ENCODE peak calls at places on chromosomes 3 and 15, in five cellular contexts. One of them, this sample, is unnamed. For H3K4me1 and H3K36me3, the result is how much of the 10 kb centered on the place peaks cover.

GRCh38 chr3:355622-356021 is 159.1 kb downstream of the CHL1 start:
- DNase-seq in cardiac muscle cell: no peak
- DNase-seq in tibial artery: no peak
- DNase-seq in suprapubic skin: no peak
- DNase-seq in MM.1S: no peak
- DNase-seq in this sample: no peak

GRCh38 chr15:22866066-22866465 is 27.6 kb downstream of the NIPA2 start:
- DNase-seq in suprapubic skin: no peak
- DNase-seq in tibial artery: no peak
- DNase-seq in MM.1S: no peak
- DNase-seq in cardiac muscle cell: no peak
- DNase-seq in this sample: no peak

GRCh38 chr15:89101302-89102191 is 13.3 kb downstream of the ABHD2 start:
- DNase-seq in MM.1S: no peak
- DNase-seq in suprapubic skin: no peak
- DNase-seq in cardiac muscle cell: peak
- DNase-seq in tibial artery: peak
- DNase-seq in this sample: peak

GRCh38 chr15:49270541-49271421 is 100.7 kb downstream of the GALK2 start:
- DNase-seq in MM.1S: no peak
- DNase-seq in tibial artery: peak
- DNase-seq in suprapubic skin: no peak
- DNase-seq in cardiac muscle cell: no peak
- DNase-seq in this sample: no peak

GRCh38 chr3:108183971-108184370 is 38.3 kb downstream of the IFT57 start:
- DNase-seq in suprapubic skin: no peak
- DNase-seq in tibial artery: no peak
- DNase-seq in cardiac muscle cell: no peak
- DNase-seq in MM.1S: no peak
- DNase-seq in this sample: no peak

GRCh38 chr15:20272422-20273184 is 269.0 kb downstream of the GOLGA6L6 start:
- DNase-seq in MM.1S: no peak
- DNase-seq in suprapubic skin: no peak
- DNase-seq in tibial artery: no peak
- DNase-seq in cardiac muscle cell: no peak
- DNase-seq in this sample: no peak

GRCh38 chr3:147661916-147662315 is 252.8 kb downstream of the ZIC1 start:
- DNase-seq in cardiac muscle cell: no peak
- DNase-seq in tibial artery: no peak
- DNase-seq in suprapubic skin: no peak
- DNase-seq in MM.1S: no peak
- DNase-seq in this sample: no peak

GRCh38 chr3:69602112-69602511 is 137.2 kb upstream of the MITF start:
- DNase-seq in tibial artery: no peak
- DNase-seq in MM.1S: no peak
- DNase-seq in cardiac muscle cell: no peak
- DNase-seq in suprapubic skin: no peak
- DNase-seq in this sample: no peak

GRCh38 chr3:128497305-128498126 is 4.5 kb upstream of the GATA2 start:
- DNase-seq in suprapubic skin: peak
- DNase-seq in tibial artery: peak
- DNase-seq in cardiac muscle cell: peak
- DNase-seq in MM.1S: peak
- DNase-seq in this sample: no peak

GRCh38 chr3:172152294-172152649 is 112.9 kb downstream of the FNDC3B start:
- DNase-seq in cardiac muscle cell: no peak
- DNase-seq in tibial artery: no peak
- DNase-seq in MM.1S: no peak
- DNase-seq in suprapubic skin: no peak
- DNase-seq in this sample: no peak

GRCh38 chr15:26888761-26889160 is 21.9 kb downstream of the GABRA5 start:
- DNase-seq in tibial artery: no peak
- DNase-seq in cardiac muscle cell: no peak
- DNase-seq in suprapubic skin: no peak
- DNase-seq in MM.1S: no peak
- DNase-seq in this sample: no peak

GRCh38 chr3:26596325-26596724 is 26.2 kb upstream of the LRRC3B start:
- DNase-seq in tibial artery: no peak
- DNase-seq in suprapubic skin: no peak
- DNase-seq in MM.1S: no peak
- DNase-seq in cardiac muscle cell: no peak
- DNase-seq in this sample: no peak

GRCh38 chr3:192947421-192947820 is 29.8 kb upstream of the MB21D2 start:
- DNase-seq in MM.1S: no peak
- DNase-seq in tibial artery: no peak
- DNase-seq in cardiac muscle cell: no peak
- DNase-seq in suprapubic skin: no peak
- DNase-seq in this sample: no peak

GRCh38 chr3:10733297-10733696 is 82.7 kb upstream of the SLC6A11 start:
- DNase-seq in tibial artery: no peak
- DNase-seq in cardiac muscle cell: no peak
- DNase-seq in suprapubic skin: no peak
- DNase-seq in MM.1S: no peak
- DNase-seq in this sample: no peak

GRCh38 chr15:39310633-39311032 is 270.2 kb upstream of the THBS1 start:
- DNase-seq in MM.1S: no peak
- DNase-seq in suprapubic skin: no peak
- DNase-seq in tibial artery: no peak
- DNase-seq in cardiac muscle cell: no peak
- DNase-seq in this sample: no peak

GRCh38 chr15:69450968-69451695 is 1.5 kb upstream of the RPLP1 start:
- DNase-seq in cardiac muscle cell: no peak
- DNase-seq in MM.1S: peak
- DNase-seq in tibial artery: no peak
- DNase-seq in suprapubic skin: no peak
- DNase-seq in this sample: no peak

GRCh38 chr15:50945725-50946124 is 37.2 kb downstream of the AP4E1 start:
- DNase-seq in tibial artery: no peak
- DNase-seq in cardiac muscle cell: no peak
- DNase-seq in MM.1S: no peak
- DNase-seq in suprapubic skin: no peak
- DNase-seq in this sample: no peak

GRCh38 chr3:16249336-16249735 is 15.4 kb downstream of the DPH3 start:
- DNase-seq in cardiac muscle cell: peak
- DNase-seq in suprapubic skin: no peak
- DNase-seq in tibial artery: no peak
- DNase-seq in MM.1S: peak
- DNase-seq in this sample: no peak

GRCh38 chr3:124084398-124084881 is 92.5 kb upstream of the ROPN1 start:
- DNase-seq in suprapubic skin: no peak
- DNase-seq in MM.1S: no peak
- DNase-seq in cardiac muscle cell: no peak
- DNase-seq in tibial artery: no peak
- DNase-seq in this sample: no peak

GRCh38 chr3:8769088-8769822 is at the start of gene OXTR:
- DNase-seq in tibial artery: no peak
- DNase-seq in MM.1S: peak
- DNase-seq in suprapubic skin: peak
- DNase-seq in cardiac muscle cell: peak
- DNase-seq in this sample: no peak

GRCh38 chr15:51982013-51982769 is 10.6 kb upstream of the LEO1 start:
- DNase-seq in tibial artery: no peak
- DNase-seq in MM.1S: peak
- DNase-seq in suprapubic skin: no peak
- DNase-seq in cardiac muscle cell: peak
- DNase-seq in this sample: no peak

GRCh38 chr3:70249509-70250160 is 62.8 kb downstream of the MDFIC2 start:
- DNase-seq in cardiac muscle cell: no peak
- DNase-seq in MM.1S: no peak
- DNase-seq in suprapubic skin: no peak
- DNase-seq in tibial artery: no peak
- DNase-seq in this sample: peak

GRCh38 chr3:30659270-30660127 is 53.1 kb downstream of the TGFBR2 start:
- DNase-seq in tibial artery: no peak
- DNase-seq in MM.1S: peak
- DNase-seq in suprapubic skin: no peak
- DNase-seq in cardiac muscle cell: no peak
- DNase-seq in this sample: no peak

GRCh38 chr15:80031841-80032240 is 27.6 kb upstream of the ZFAND6 start:
- DNase-seq in MM.1S: peak
- DNase-seq in tibial artery: no peak
- DNase-seq in suprapubic skin: peak
- DNase-seq in cardiac muscle cell: no peak
- DNase-seq in this sample: no peak

GRCh38 chr3:111236833-111237713 is 165.5 kb downstream of the NECTIN3 start:
- DNase-seq in suprapubic skin: no peak
- DNase-seq in tibial artery: no peak
- DNase-seq in cardiac muscle cell: no peak
- DNase-seq in MM.1S: no peak
- DNase-seq in this sample: no peak

GRCh38 chr3:133747907-133748639 is 1.9 kb downstream of the TF start:
- DNase-seq in tibial artery: no peak
- DNase-seq in cardiac muscle cell: no peak
- DNase-seq in MM.1S: no peak
- DNase-seq in suprapubic skin: no peak
- DNase-seq in this sample: no peak

GRCh38 chr15:81091889-81092558 is 42.0 kb upstream of the CFAP161 start:
- DNase-seq in cardiac muscle cell: peak
- DNase-seq in suprapubic skin: no peak
- DNase-seq in MM.1S: no peak
- DNase-seq in tibial artery: no peak
- DNase-seq in this sample: no peak

GRCh38 chr3:18743761-18744160 is 318.6 kb upstream of the SATB1 start:
- DNase-seq in MM.1S: no peak
- DNase-seq in cardiac muscle cell: no peak
- DNase-seq in tibial artery: no peak
- DNase-seq in suprapubic skin: no peak
- DNase-seq in this sample: no peak

GRCh38 chr3:128573160-128573559 is 77.5 kb downstream of the RPN1 start:
- DNase-seq in cardiac muscle cell: peak
- DNase-seq in MM.1S: no peak
- DNase-seq in tibial artery: no peak
- DNase-seq in suprapubic skin: no peak
- DNase-seq in this sample: no peak

GRCh38 chr3:35043040-35043439 is 596.3 kb upstream of the ARPP21 start:
- DNase-seq in MM.1S: no peak
- DNase-seq in cardiac muscle cell: no peak
- DNase-seq in tibial artery: no peak
- DNase-seq in suprapubic skin: no peak
- DNase-seq in this sample: no peak

GRCh38 chr15:99126195-99126594 is 21.3 kb downstream of the SYNM start:
- DNase-seq in cardiac muscle cell: no peak
- DNase-seq in tibial artery: peak
- DNase-seq in suprapubic skin: no peak
- DNase-seq in MM.1S: no peak
- DNase-seq in this sample: no peak

GRCh38 chr3:153160451-153161137 is 1.4 kb upstream of the RAP2B start:
- DNase-seq in cardiac muscle cell: peak
- DNase-seq in MM.1S: peak
- DNase-seq in suprapubic skin: peak
- DNase-seq in tibial artery: peak
- DNase-seq in this sample: peak

GRCh38 chr3:58043933-58044332 is 35.7 kb downstream of the FLNB start:
- DNase-seq in tibial artery: no peak
- DNase-seq in MM.1S: no peak
- DNase-seq in cardiac muscle cell: no peak
- DNase-seq in suprapubic skin: no peak
- DNase-seq in this sample: no peak
- H3K4me1 ChIP-seq in tibial artery: half or more
- H3K4me1 ChIP-seq in MM.1S: under half
- H3K4me1 ChIP-seq in cardiac muscle cell: under half
- H3K4me1 ChIP-seq in suprapubic skin: half or more
- H3K4me1 ChIP-seq in this sample: under half

GRCh38 chr15:87322845-87323244 is 933.7 kb downstream of the NTRK3 start:
- DNase-seq in MM.1S: no peak
- DNase-seq in suprapubic skin: no peak
- DNase-seq in tibial artery: no peak
- DNase-seq in cardiac muscle cell: no peak
- DNase-seq in this sample: no peak
- H3K27ac ChIP-seq in MM.1S: no peak
- H3K27ac ChIP-seq in suprapubic skin: no peak
- H3K27ac ChIP-seq in tibial artery: no peak
- H3K27ac ChIP-seq in cardiac muscle cell: no peak
- H3K27ac ChIP-seq in this sample: no peak

DNA sequence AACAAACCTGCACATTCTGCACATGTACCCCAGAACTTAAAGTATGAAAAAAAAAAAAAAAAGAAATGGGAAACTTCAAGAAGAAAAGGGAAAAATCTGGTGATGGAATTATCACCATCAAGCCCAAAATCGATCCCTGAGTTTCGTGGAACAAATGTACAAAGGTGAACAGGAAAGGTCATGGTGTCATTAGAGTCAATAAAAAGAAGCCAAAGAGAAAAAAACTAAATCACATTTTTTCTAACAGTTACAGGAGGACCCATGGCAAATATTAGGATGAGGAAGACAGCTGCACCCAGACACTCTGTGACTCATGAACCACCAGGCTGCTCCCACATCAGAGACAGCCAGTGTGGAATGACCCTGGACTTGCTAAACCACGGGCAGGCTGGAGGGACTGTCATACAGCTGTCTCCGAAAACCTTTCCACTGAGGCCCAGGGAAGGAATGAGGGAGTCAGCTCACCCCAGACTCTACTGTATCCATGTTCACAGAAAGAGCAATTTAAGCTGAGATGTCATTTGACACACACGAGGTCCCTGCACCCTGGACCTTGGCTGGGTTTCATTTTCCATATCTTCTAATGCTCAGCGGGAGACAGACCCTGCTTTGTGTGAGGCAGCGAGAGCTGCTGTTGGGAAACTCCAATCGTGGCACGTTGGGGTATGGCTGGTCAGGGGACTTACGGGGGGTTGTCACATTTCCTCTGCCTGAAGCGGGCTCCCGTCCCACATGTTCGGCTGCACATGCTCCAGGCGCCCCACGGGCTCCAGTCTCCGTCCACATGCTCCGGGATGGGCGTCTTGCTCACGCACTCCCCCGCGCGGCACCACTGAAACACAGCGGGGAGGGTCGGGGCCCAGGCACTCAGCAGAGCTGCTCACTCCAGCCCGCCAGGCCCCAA is 210.2 kb downstream of the ADAMTS17 start:
- DNase-seq in MM.1S: peak
- DNase-seq in suprapubic skin: no peak
- DNase-seq in cardiac muscle cell: peak
- DNase-seq in tibial artery: no peak
- DNase-seq in this sample: no peak
- H3K36me3 ChIP-seq in MM.1S: under half
- H3K36me3 ChIP-seq in suprapubic skin: under half
- H3K36me3 ChIP-seq in cardiac muscle cell: under half
- H3K36me3 ChIP-seq in tibial artery: under half
- H3K36me3 ChIP-seq in this sample: under half

GRCh38 chr3:73622135-73622534 is 2.6 kb downstream of the PDZRN3 start:
- DNase-seq in MM.1S: no peak
- DNase-seq in suprapubic skin: no peak
- DNase-seq in tibial artery: peak
- DNase-seq in cardiac muscle cell: peak
- DNase-seq in this sample: no peak
- H3K4me1 ChIP-seq in MM.1S: under half
- H3K4me1 ChIP-seq in suprapubic skin: under half
- H3K4me1 ChIP-seq in tibial artery: half or more
- H3K4me1 ChIP-seq in cardiac muscle cell: under half
- H3K4me1 ChIP-seq in this sample: half or more

This sample was measured in thoracic aorta.